ENCODE peak calls at places on chromosomes 2 and 18, in eight cellular contexts. Y is SK-N-SH, C is HCT116, W is HepG2, R is K562, O is endothelial cell of umbilical vein, M is GM12878, U is H1. X is an unnamed sample.

GRCh38 chr2:240820607-240821428 is 799 bp upstream of the KIF1A start:
- DNase-seq in Y (peak), C (no peak), W (no peak), R (no peak), O (no peak), M (no peak), U (no peak), X (no peak)

GRCh38 chr18:76565238-76566173 is 70.5 kb upstream of the ZNF516 start:
- DNase-seq in Y (peak), C (no peak), W (peak), R (peak), O (peak), M (no peak), U (peak), X (peak)

GRCh38 chr2:9975328-9975727 is 23.8 kb downstream of the GRHL1 start:
- DNase-seq in Y (no peak), C (no peak), W (no peak), R (no peak), O (peak), M (no peak), U (no peak), X (no peak)

GRCh38 chr2:75548036-75548573 is 12.6 kb downstream of the EVA1A start:
- DNase-seq in Y (no peak), C (no peak), W (no peak), R (no peak), O (peak), M (no peak), U (no peak), X (no peak)

GRCh38 chr18:73235491-73235890 is 367.7 kb upstream of the NETO1 start:
- DNase-seq in Y (no peak), C (no peak), W (peak), R (no peak), O (no peak), M (peak), U (peak), X (no peak)

GRCh38 chr2:173278794-173279527 is 75.7 kb upstream of the CDCA7 start:
- DNase-seq in Y (no peak), C (no peak), W (no peak), R (no peak), O (no peak), M (no peak), U (no peak), X (no peak)

GRCh38 chr2:191713837-191714236 is 35.9 kb downstream of the NABP1 start:
- DNase-seq in Y (no peak), C (peak), W (peak), R (no peak), O (no peak), M (no peak), U (no peak), X (no peak)

GRCh38 chr2:2827691-2828315 is 496.7 kb upstream of the MYT1L start:
- DNase-seq in Y (no peak), C (no peak), W (no peak), R (no peak), O (no peak), M (no peak), U (no peak), X (no peak)

GRCh38 chr2:149972039-149972438 is 384.5 kb upstream of the MMADHC start:
- DNase-seq in Y (no peak), C (no peak), W (no peak), R (no peak), O (no peak), M (no peak), U (no peak), X (no peak)

GRCh38 chr2:139643139-139643538 is 862.9 kb upstream of the NXPH2 start:
- DNase-seq in Y (no peak), C (no peak), W (no peak), R (no peak), O (no peak), M (no peak), U (no peak), X (no peak)

GRCh38 chr2:144183744-144184143 is 336.2 kb downstream of the ZEB2 start:
- DNase-seq in Y (no peak), C (no peak), W (no peak), R (no peak), O (no peak), M (peak), U (no peak), X (peak)

GRCh38 chr2:90069290-90069894 is 1377.9 kb downstream of the RPIA start:
- DNase-seq in Y (peak), C (no peak), W (peak), R (peak), O (no peak), M (no peak), U (peak), X (no peak)

GRCh38 chr2:50347355-50348044 is 684.4 kb downstream of the NRXN1 start:
- DNase-seq in Y (peak), C (no peak), W (no peak), R (no peak), O (no peak), M (no peak), U (no peak), X (no peak)

GRCh38 chr2:194424683-194425209 is 1232.3 kb upstream of the SLC39A10 start:
- DNase-seq in Y (no peak), C (no peak), W (no peak), R (no peak), O (no peak), M (no peak), U (no peak), X (no peak)

GRCh38 chr18:46676162-46676830 is 19.3 kb upstream of the LOXHD1 start:
- DNase-seq in Y (no peak), C (no peak), W (no peak), R (no peak), O (peak), M (no peak), U (peak), X (no peak)

GRCh38 chr2:9244985-9245544 is 38.5 kb downstream of the ASAP2 start:
- DNase-seq in Y (no peak), C (no peak), W (no peak), R (no peak), O (no peak), M (no peak), U (peak), X (no peak)

GRCh38 chr2:88090446-88091283 is 23.0 kb downstream of the SMYD1 start:
- DNase-seq in Y (no peak), C (no peak), W (no peak), R (no peak), O (peak), M (no peak), U (no peak), X (no peak)

GRCh38 chr2:32074161-32074506 is 10.8 kb downstream of the SPAST start:
- DNase-seq in Y (no peak), C (no peak), W (peak), R (no peak), O (no peak), M (no peak), U (no peak), X (no peak)

GRCh38 chr2:74549685-74549971 is 4.1 kb downstream of the LOXL3 start:
- DNase-seq in Y (peak), C (no peak), W (no peak), R (no peak), O (no peak), M (no peak), U (no peak), X (no peak)

GRCh38 chr2:1556776-1557466 is 143.7 kb downstream of the TPO start:
- DNase-seq in Y (no peak), C (no peak), W (peak), R (no peak), O (peak), M (no peak), U (no peak), X (no peak)

GRCh38 chr2:159615187-159615935 is 987 bp downstream of the BAZ2B start:
- DNase-seq in Y (peak), C (peak), W (peak), R (peak), O (peak), M (peak), U (peak), X (peak)

GRCh38 chr2:177998006-177998405 is 74.6 kb downstream of the PDE11A start:
- DNase-seq in Y (no peak), C (no peak), W (no peak), R (no peak), O (no peak), M (no peak), U (no peak), X (no peak)

GRCh38 chr18:47420130-47420529 is 168.7 kb upstream of the SKOR2 start:
- DNase-seq in Y (no peak), C (no peak), W (no peak), R (no peak), O (no peak), M (no peak), U (no peak), X (no peak)

GRCh38 chr2:237280937-237281336 is 133.0 kb downstream of the COL6A3 start:
- DNase-seq in Y (no peak), C (no peak), W (no peak), R (no peak), O (no peak), M (no peak), U (no peak), X (no peak)

GRCh38 chr2:222922019-222922800 is 61.4 kb downstream of the ACSL3 start:
- DNase-seq in Y (no peak), C (no peak), W (no peak), R (no peak), O (no peak), M (no peak), U (no peak), X (no peak)

GRCh38 chr2:48279347-48279746 is 250.6 kb upstream of the STON1 start:
- DNase-seq in Y (peak), C (no peak), W (no peak), R (no peak), O (no peak), M (no peak), U (no peak), X (no peak)

GRCh38 chr18:50871846-50872245 is 7.1 kb upstream of the ME2 start:
- DNase-seq in Y (no peak), C (no peak), W (no peak), R (no peak), O (no peak), M (no peak), U (no peak), X (no peak)

GRCh38 chr18:79926306-79926705 is 25.1 kb downstream of the SLC66A2 start:
- DNase-seq in Y (no peak), C (no peak), W (no peak), R (no peak), O (no peak), M (no peak), U (no peak), X (no peak)

GRCh38 chr2:214481204-214481603 is 70.3 kb downstream of the VWC2L start:
- DNase-seq in Y (no peak), C (no peak), W (no peak), R (no peak), O (no peak), M (no peak), U (no peak), X (no peak)

GRCh38 chr2:225009768-225010167 is 32.5 kb downstream of the DOCK10 start:
- DNase-seq in Y (no peak), C (no peak), W (no peak), R (no peak), O (no peak), M (no peak), U (no peak), X (no peak)

DNA sequence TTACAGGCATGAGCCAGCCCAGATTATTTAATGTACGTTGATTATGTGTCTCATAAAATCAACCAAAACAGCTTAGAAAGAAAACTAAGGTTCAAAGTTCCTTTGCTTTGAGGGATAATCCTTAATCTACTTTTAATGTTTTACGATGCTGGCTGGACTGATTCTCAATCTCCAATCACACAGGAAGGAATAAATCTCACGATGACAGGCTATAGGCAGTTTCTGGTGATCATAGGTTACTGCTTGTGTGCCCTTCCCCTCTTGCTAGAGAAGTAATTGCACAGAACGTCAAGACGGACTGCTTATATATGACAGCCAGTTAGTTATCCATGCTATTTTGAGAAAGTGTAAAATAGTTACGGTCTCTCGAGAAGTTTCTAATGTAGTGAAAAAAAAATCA is 43.1 kb downstream of the C2orf74 start:
- DNase-seq in Y (no peak), C (no peak), W (no peak), R (no peak), O (no peak), M (no peak), U (no peak), X (no peak)
- TF ChIP-seq POLR2AphosphoS5 in Y (no peak), C (no peak), W (no peak), R (no peak), O (no peak), M (no peak), U (no peak), X (no peak)

GRCh38 chr18:49862656-49863385 is 49.5 kb upstream of the ACAA2 start:
- DNase-seq in Y (no peak), C (no peak), W (no peak), R (no peak), O (no peak), M (no peak), U (no peak), X (no peak)
- H3K9ac ChIP-seq in Y (no peak), C (no peak), W (no peak), R (no peak), O (no peak), M (no peak), U (no peak), X (no peak)

GRCh38 chr18:71831039-71831438 is 713.1 kb downstream of the CBLN2 start:
- DNase-seq in Y (no peak), C (no peak), W (no peak), R (no peak), O (peak), M (no peak), U (no peak), X (no peak)
- TF ChIP-seq POLR2AphosphoS5 in Y (no peak), C (no peak), W (no peak), R (no peak), O (no peak), M (no peak), U (no peak), X (no peak)

GRCh38 chr2:37377187-37377532 is 32.7 kb downstream of the QPCT start:
- DNase-seq in Y (no peak), C (no peak), W (no peak), R (no peak), O (no peak), M (peak), U (no peak), X (no peak)
- H3K9ac ChIP-seq in Y (no peak), C (no peak), W (no peak), R (no peak), O (no peak), M (no peak), U (no peak), X (no peak)

GRCh38 chr2:111522231-111522768 is 361.7 kb downstream of the ANAPC1 start:
- DNase-seq in Y (no peak), C (no peak), W (peak), R (no peak), O (no peak), M (no peak), U (no peak), X (no peak)
- TF ChIP-seq POLR2AphosphoS5 in Y (no peak), C (no peak), W (no peak), R (no peak), O (no peak), M (no peak), U (no peak), X (no peak)

DNA sequence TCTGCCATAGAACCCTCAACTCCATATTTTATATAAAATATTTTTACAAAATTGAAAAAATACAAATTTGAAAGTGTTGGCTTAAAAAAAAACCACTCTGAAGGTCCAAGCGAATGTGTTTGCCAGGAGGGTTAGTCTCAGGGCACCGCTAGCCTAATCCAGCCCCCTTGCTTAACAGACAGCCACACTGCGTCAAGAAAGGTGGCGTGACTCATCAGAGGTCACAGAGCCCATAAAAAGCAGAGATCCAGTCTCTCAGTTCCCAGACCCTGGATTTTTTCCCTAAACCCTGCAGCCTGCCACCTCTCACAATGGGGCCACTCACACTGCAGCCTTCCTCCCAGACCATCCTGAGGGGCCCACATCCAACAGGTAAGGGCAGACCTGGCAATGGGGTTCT is 3.9 kb upstream of the TNS1 start:
- DNase-seq in Y (no peak), C (no peak), W (no peak), R (no peak), O (no peak), M (no peak), U (no peak), X (no peak)
- H3K9ac ChIP-seq in Y (no peak), C (no peak), W (no peak), R (no peak), O (no peak), M (no peak), U (no peak), X (no peak)

DNA sequence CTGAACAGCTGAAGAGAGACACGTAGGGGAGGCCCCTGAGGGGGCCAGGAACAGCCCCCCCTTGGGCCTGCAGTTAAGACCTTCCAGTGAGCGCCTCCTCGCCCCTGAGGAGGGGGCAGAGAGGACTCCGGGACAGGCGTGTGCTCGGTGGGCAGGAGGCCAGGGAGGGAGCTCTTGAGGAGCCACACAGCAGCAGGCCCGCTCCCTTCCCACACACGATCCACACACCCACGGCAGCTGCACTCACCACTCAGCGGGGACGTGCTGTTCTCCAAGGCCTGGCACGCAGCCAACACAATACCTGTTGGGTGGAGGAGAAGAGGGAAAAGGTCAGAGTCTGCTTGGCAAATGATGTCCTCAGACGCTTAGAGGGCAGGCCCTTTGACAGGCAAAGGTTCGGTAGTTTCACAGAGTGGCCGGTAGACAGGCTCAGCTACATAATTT is 39.0 kb downstream of the TGFA start:
- DNase-seq in Y (no peak), C (no peak), W (peak), R (no peak), O (no peak), M (no peak), U (no peak), X (no peak)
- TF ChIP-seq POLR2AphosphoS5 in Y (no peak), C (no peak), W (no peak), R (no peak), O (no peak), M (no peak), U (no peak), X (no peak)

GRCh38 chr2:19363474-19363778 is 5.0 kb upstream of the OSR1 start:
- DNase-seq in Y (no peak), C (no peak), W (no peak), R (no peak), O (no peak), M (no peak), U (no peak), X (no peak)

GRCh38 chr2:19364014-19364413 is 5.6 kb upstream of the OSR1 start:
- DNase-seq in Y (no peak), C (no peak), W (no peak), R (no peak), O (no peak), M (no peak), U (no peak), X (no peak)

GRCh38 chr2:19361325-19361990 is 3.0 kb upstream of the OSR1 start:
- DNase-seq in Y (peak), C (no peak), W (no peak), R (no peak), O (peak), M (no peak), U (no peak), X (no peak)

GRCh38 chr2:19362094-19362649 is 3.7 kb upstream of the OSR1 start:
- DNase-seq in Y (peak), C (no peak), W (no peak), R (no peak), O (no peak), M (no peak), U (no peak), X (no peak)

GRCh38 chr2:19362652-19363473 is 4.4 kb upstream of the OSR1 start:
- DNase-seq in Y (peak), C (peak), W (peak), R (peak), O (peak), M (no peak), U (no peak), X (peak)
- H3K9ac ChIP-seq in Y (peak), C (peak), W (peak), R (peak), O (no peak), M (no peak), U (no peak), X (no peak)

DNA sequence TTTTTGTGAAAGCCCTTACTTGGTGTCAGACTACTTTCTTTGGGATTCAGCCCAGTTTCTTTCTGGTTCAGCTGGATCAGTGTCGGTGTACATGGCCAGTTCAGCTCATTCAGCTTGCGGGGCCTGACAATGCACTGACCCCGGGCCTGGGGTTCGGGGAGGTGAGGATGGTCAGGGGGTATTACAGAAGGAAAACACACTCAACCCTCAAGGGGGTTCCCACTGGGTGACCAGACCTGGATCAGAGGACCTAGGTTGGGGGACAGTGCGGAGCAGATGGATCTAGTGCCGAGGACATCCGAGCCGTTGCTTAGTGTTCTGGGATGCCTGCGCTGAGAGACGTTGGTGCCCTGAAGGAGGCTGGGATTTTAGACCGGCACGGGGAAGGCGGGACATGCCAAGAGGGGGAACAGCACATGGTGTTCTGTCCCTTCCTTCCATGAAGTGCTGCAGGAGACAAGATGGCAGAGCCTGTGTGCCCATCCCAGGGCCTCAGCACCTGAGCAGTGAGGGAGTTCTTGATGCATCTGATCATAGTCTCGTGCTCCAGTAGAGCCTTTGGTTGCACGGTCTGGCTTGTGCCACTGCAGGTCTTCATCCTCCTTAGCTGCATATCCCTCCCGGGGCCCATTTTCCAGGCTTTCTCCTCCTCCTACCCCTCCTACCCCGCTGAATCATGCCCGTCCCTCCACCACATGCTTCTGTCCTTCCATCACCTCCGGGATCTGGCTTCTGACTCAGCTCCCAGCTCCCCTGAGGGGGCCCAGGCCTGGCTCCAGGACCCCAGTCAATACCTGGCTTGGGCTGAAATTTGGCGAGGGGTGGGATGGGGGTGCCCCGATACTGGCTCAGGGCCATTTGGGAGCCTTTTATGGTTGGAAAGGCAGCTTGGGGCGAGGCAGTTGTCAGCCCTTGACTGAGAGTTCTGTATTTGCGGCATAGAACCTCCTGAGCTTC is 18.0 kb downstream of the SPEG start:
- DNase-seq in Y (peak), C (peak), W (no peak), R (peak), O (no peak), M (no peak), U (no peak), X (no peak)
- TF ChIP-seq POLR2AphosphoS5 in Y (peak), C (peak), W (no peak), R (no peak), O (no peak), M (no peak), U (no peak), X (no peak)

GRCh38 chr2:36562973-36563532 is 34.9 kb downstream of the FEZ2 start:
- DNase-seq in Y (no peak), C (no peak), W (peak), R (no peak), O (peak), M (no peak), U (no peak), X (no peak)
- H3K9ac ChIP-seq in Y (peak), C (peak), W (no peak), R (no peak), O (peak), M (no peak), U (no peak), X (no peak)

X was measured in SK-N-MC.